ENCODE peak calls at places on chromosomes 4 and X, in five cellular contexts. One of them, this sample, is unnamed.

GRCh38 chrX:13647709-13648212 is 5.2 kb upstream of the TCEANC start:
- DNase-seq in GM12878: no peak
- DNase-seq in K562: peak
- DNase-seq in H1: no peak
- DNase-seq in HepG2: peak
- DNase-seq in this sample: no peak

GRCh38 chrX:82813671-82814078 is 694.4 kb upstream of the POU3F4 start:
- DNase-seq in GM12878: no peak
- DNase-seq in K562: no peak
- DNase-seq in H1: no peak
- DNase-seq in HepG2: no peak
- DNase-seq in this sample: no peak

GRCh38 chr4:83356899-83357661 is 22.4 kb upstream of the HPSE start:
- DNase-seq in GM12878: no peak
- DNase-seq in K562: no peak
- DNase-seq in H1: no peak
- DNase-seq in HepG2: peak
- DNase-seq in this sample: no peak

GRCh38 chr4:26452565-26453531 is 37.4 kb downstream of the CCKAR start:
- DNase-seq in GM12878: no peak
- DNase-seq in K562: no peak
- DNase-seq in H1: peak
- DNase-seq in HepG2: no peak
- DNase-seq in this sample: peak

GRCh38 chr4:119825696-119826095 is 197.1 kb upstream of the PDE5A start:
- DNase-seq in GM12878: no peak
- DNase-seq in K562: no peak
- DNase-seq in H1: no peak
- DNase-seq in HepG2: no peak
- DNase-seq in this sample: no peak

GRCh38 chr4:38706301-38706700 is 42.3 kb downstream of the KLF3 start:
- DNase-seq in GM12878: no peak
- DNase-seq in K562: no peak
- DNase-seq in H1: no peak
- DNase-seq in HepG2: no peak
- DNase-seq in this sample: no peak

GRCh38 chr4:94582517-94582916 is 130.8 kb downstream of the PDLIM5 start:
- DNase-seq in GM12878: no peak
- DNase-seq in K562: no peak
- DNase-seq in H1: no peak
- DNase-seq in HepG2: no peak
- DNase-seq in this sample: no peak

GRCh38 chr4:86847576-86847975 is 1.6 kb downstream of the SLC10A6 start:
- DNase-seq in GM12878: no peak
- DNase-seq in K562: no peak
- DNase-seq in H1: no peak
- DNase-seq in HepG2: no peak
- DNase-seq in this sample: no peak

GRCh38 chrX:71941771-71942170 is 31.1 kb downstream of the NHSL2 start:
- DNase-seq in GM12878: no peak
- DNase-seq in K562: no peak
- DNase-seq in H1: no peak
- DNase-seq in HepG2: no peak
- DNase-seq in this sample: no peak

GRCh38 chr4:147096667-147097604 is 151.3 kb upstream of the TTC29 start:
- DNase-seq in GM12878: no peak
- DNase-seq in K562: peak
- DNase-seq in H1: no peak
- DNase-seq in HepG2: peak
- DNase-seq in this sample: peak

GRCh38 chr4:76883147-76883546 is 14.8 kb downstream of the SOWAHB start:
- DNase-seq in GM12878: no peak
- DNase-seq in K562: no peak
- DNase-seq in H1: no peak
- DNase-seq in HepG2: no peak
- DNase-seq in this sample: no peak

GRCh38 chrX:17007134-17007768 is 60.8 kb downstream of the REPS2 start:
- DNase-seq in GM12878: no peak
- DNase-seq in K562: peak
- DNase-seq in H1: no peak
- DNase-seq in HepG2: peak
- DNase-seq in this sample: peak

GRCh38 chr4:15805583-15806517 is 27.7 kb downstream of the CD38 start:
- DNase-seq in GM12878: peak
- DNase-seq in K562: peak
- DNase-seq in H1: no peak
- DNase-seq in HepG2: peak
- DNase-seq in this sample: peak

GRCh38 chr4:153518637-153519384 is 52.7 kb downstream of the TMEM131L start:
- DNase-seq in GM12878: no peak
- DNase-seq in K562: peak
- DNase-seq in H1: no peak
- DNase-seq in HepG2: peak
- DNase-seq in this sample: no peak

GRCh38 chr4:2103843-2104547 is 44.9 kb downstream of the NAT8L start:
- DNase-seq in GM12878: peak
- DNase-seq in K562: no peak
- DNase-seq in H1: no peak
- DNase-seq in HepG2: no peak
- DNase-seq in this sample: no peak

GRCh38 chr4:38562751-38563198 is 101.2 kb upstream of the KLF3 start:
- DNase-seq in GM12878: no peak
- DNase-seq in K562: no peak
- DNase-seq in H1: no peak
- DNase-seq in HepG2: peak
- DNase-seq in this sample: peak

GRCh38 chrX:70998402-70999027 is 67.6 kb upstream of the SLC7A3 start:
- DNase-seq in GM12878: no peak
- DNase-seq in K562: no peak
- DNase-seq in H1: peak
- DNase-seq in HepG2: peak
- DNase-seq in this sample: no peak

GRCh38 chr4:150318527-150318926 is 240.3 kb downstream of the DCLK2 start:
- DNase-seq in GM12878: no peak
- DNase-seq in K562: no peak
- DNase-seq in H1: no peak
- DNase-seq in HepG2: no peak
- DNase-seq in this sample: no peak

GRCh38 chrX:32530802-32531403 is 680.4 kb downstream of the DMD start:
- DNase-seq in GM12878: no peak
- DNase-seq in K562: peak
- DNase-seq in H1: no peak
- DNase-seq in HepG2: peak
- DNase-seq in this sample: no peak

GRCh38 chr4:139509727-139510410 is 46.1 kb downstream of the SETD7 start:
- DNase-seq in GM12878: no peak
- DNase-seq in K562: no peak
- DNase-seq in H1: no peak
- DNase-seq in HepG2: peak
- DNase-seq in this sample: no peak

GRCh38 chrX:73447311-73447794 is 500 bp downstream of the CDX4 start:
- DNase-seq in GM12878: no peak
- DNase-seq in K562: no peak
- DNase-seq in H1: peak
- DNase-seq in HepG2: no peak
- DNase-seq in this sample: no peak

GRCh38 chr4:85113706-85114105 is 147.2 kb upstream of the WDFY3 start:
- DNase-seq in GM12878: no peak
- DNase-seq in K562: no peak
- DNase-seq in H1: no peak
- DNase-seq in HepG2: no peak
- DNase-seq in this sample: no peak

GRCh38 chr4:147299205-147299604 is 181.7 kb upstream of the EDNRA start:
- DNase-seq in GM12878: no peak
- DNase-seq in K562: no peak
- DNase-seq in H1: no peak
- DNase-seq in HepG2: no peak
- DNase-seq in this sample: no peak

GRCh38 chr4:176769519-176769918 is 23.2 kb downstream of the VEGFC start:
- DNase-seq in GM12878: no peak
- DNase-seq in K562: no peak
- DNase-seq in H1: no peak
- DNase-seq in HepG2: no peak
- DNase-seq in this sample: no peak

GRCh38 chr4:72377491-72378194 is 191.4 kb downstream of the ADAMTS3 start:
- DNase-seq in GM12878: no peak
- DNase-seq in K562: no peak
- DNase-seq in H1: no peak
- DNase-seq in HepG2: no peak
- DNase-seq in this sample: no peak

GRCh38 chrX:112840382-112841113 is at the start of gene AMOT:
- DNase-seq in GM12878: no peak
- DNase-seq in K562: peak
- DNase-seq in H1: peak
- DNase-seq in HepG2: peak
- DNase-seq in this sample: peak

GRCh38 chrX:39850209-39850608 is 247.5 kb downstream of the BCOR start:
- DNase-seq in GM12878: no peak
- DNase-seq in K562: no peak
- DNase-seq in H1: no peak
- DNase-seq in HepG2: no peak
- DNase-seq in this sample: no peak
- TF ChIP-seq TAF1 in GM12878: no peak
- TF ChIP-seq TAF1 in K562: no peak
- TF ChIP-seq TAF1 in H1: no peak
- TF ChIP-seq TAF1 in HepG2: no peak
- TF ChIP-seq TAF1 in this sample: no peak

DNA sequence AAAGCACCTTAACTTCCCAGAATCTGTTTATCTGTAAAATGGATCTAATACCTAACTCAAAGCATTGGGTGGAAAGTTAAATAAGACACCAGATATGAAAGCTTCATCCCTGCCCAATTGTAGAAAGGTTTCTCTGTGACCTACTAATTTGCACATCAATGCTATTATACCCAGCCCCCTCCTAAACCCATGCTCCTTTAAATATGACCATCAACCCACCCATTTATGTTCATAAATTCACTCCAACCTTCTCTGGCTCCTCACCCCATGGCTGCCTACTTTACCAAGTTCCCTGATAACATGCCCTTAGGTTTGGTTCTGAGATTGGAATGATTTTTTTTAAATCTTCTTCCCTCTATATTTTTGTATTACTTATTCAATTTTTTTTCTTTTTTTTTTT is 1.9 kb downstream of the LYAR start:
- DNase-seq in GM12878: no peak
- DNase-seq in K562: no peak
- DNase-seq in H1: no peak
- DNase-seq in HepG2: no peak
- DNase-seq in this sample: no peak
- H3K4me2 ChIP-seq in GM12878: peak
- H3K4me2 ChIP-seq in K562: peak
- H3K4me2 ChIP-seq in H1: no peak
- H3K4me2 ChIP-seq in HepG2: peak
- H3K4me2 ChIP-seq in this sample: no peak

GRCh38 chrX:46627700-46628405 is 54.3 kb downstream of the CHST7 start:
- DNase-seq in GM12878: no peak
- DNase-seq in K562: no peak
- DNase-seq in H1: no peak
- DNase-seq in HepG2: no peak
- DNase-seq in this sample: no peak

GRCh38 chrX:46627044-46627443 is 53.5 kb downstream of the CHST7 start:
- DNase-seq in GM12878: no peak
- DNase-seq in K562: no peak
- DNase-seq in H1: no peak
- DNase-seq in HepG2: no peak
- DNase-seq in this sample: no peak

GRCh38 chrX:46630141-46630540 is 56.6 kb downstream of the CHST7 start:
- DNase-seq in GM12878: no peak
- DNase-seq in K562: no peak
- DNase-seq in H1: no peak
- DNase-seq in HepG2: no peak
- DNase-seq in this sample: no peak

GRCh38 chrX:46626566-46626965 is 53.0 kb downstream of the CHST7 start:
- DNase-seq in GM12878: no peak
- DNase-seq in K562: no peak
- DNase-seq in H1: no peak
- DNase-seq in HepG2: no peak
- DNase-seq in this sample: no peak

DNA sequence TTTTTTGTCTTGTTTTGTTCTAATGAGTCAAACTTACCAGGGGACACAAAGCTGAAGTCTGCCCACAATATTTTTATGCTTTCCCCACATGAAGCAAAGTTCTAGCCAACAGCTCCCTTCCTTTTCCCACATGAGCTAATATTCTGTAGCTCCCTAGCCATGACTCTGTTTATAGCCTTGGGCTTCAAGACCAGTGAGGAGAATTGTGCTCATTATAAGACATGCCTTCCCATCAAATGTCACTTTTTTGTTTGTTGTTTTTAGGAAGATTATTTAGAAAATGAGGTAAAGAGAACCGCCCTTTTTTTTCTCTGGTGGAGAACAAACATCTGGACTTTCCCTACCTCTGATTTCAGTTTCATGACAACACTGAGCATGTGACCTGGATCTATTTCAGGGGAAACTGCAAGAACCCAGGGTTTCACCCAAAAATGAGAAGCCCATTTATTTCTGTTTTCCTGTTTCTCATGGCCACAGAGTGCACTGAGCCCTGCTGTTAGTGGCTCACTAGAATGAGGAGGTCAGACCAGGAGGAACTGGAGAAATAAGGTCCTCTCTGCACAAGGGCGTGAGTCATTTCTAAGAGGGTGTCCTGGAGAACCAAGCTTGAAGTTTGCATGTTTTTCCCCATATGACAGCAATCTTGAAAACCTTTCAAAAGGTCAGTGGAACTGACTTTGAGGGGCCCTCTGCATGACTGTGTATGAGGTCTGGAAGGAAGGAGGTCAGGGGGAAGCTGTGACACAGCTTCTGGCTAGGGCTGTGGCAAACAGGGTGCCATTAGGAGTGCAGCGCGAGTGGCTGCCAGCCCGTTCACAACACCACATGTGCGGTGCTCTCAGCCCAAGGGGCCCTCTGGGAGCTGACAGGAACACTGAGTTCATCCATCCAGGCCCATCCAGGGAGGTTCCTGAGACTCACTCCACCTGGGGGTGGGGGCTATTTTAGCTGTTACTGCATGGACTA is 55.1 kb downstream of the CHST7 start:
- DNase-seq in GM12878: peak
- DNase-seq in K562: no peak
- DNase-seq in H1: no peak
- DNase-seq in HepG2: no peak
- DNase-seq in this sample: no peak
- TF ChIP-seq TAF1 in GM12878: no peak
- TF ChIP-seq TAF1 in K562: no peak
- TF ChIP-seq TAF1 in H1: no peak
- TF ChIP-seq TAF1 in HepG2: no peak
- TF ChIP-seq TAF1 in this sample: no peak

GRCh38 chr4:23091674-23092073 is 398.9 kb downstream of the GBA3 start:
- DNase-seq in GM12878: no peak
- DNase-seq in K562: no peak
- DNase-seq in H1: no peak
- DNase-seq in HepG2: no peak
- DNase-seq in this sample: no peak

DNA sequence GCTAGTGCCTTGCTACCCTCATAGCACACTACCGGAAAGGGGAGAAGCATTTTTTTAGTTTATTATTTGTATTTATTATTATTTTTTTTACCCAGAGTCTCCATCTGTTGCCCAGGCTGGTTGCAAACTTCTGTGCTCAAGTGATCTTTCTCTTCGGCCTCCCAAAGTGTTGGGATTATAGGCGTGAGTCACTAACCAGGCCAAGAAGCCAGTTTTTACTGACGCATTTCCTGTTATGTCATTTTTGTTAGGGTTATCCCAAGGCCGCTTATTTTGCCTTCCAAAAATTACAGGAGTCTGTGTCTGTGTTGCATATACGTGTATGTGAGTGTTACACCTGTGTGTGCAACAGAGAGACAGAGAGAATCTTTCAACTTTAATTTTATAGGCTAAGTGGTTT is 404.5 kb downstream of the GBA3 start:
- DNase-seq in GM12878: no peak
- DNase-seq in K562: no peak
- DNase-seq in H1: no peak
- DNase-seq in HepG2: no peak
- DNase-seq in this sample: no peak
- H3K4me2 ChIP-seq in GM12878: no peak
- H3K4me2 ChIP-seq in K562: no peak
- H3K4me2 ChIP-seq in H1: no peak
- H3K4me2 ChIP-seq in HepG2: no peak
- H3K4me2 ChIP-seq in this sample: no peak